ENCODE peak calls at places on chromosomes 3 and 15, in six cellular contexts. X is activated T-helper 1 cell treated with Interleukin-2 at 50 U/mL for 16 hours, O is fibroblast of the aortic adventitia, Z is NCI-H460, C is myocyte, W is HT1080. U is an unnamed sample.

GRCh38 chr3:101876142-101876541 is 26.8 kb downstream of the NFKBIZ start:
- DNase-seq in X (no peak), O (no peak), Z (no peak), C (no peak), W (no peak), U (no peak)

GRCh38 chr3:124157748-124158147 is 165.8 kb upstream of the ROPN1 start:
- DNase-seq in X (no peak), O (no peak), Z (no peak), C (no peak), W (no peak), U (no peak)

GRCh38 chr3:29185706-29186105 is 95.2 kb upstream of the RBMS3 start:
- DNase-seq in X (no peak), O (no peak), Z (no peak), C (peak; percentile 57), W (peak; percentile 14), U (no peak)

GRCh38 chr3:7309707-7310106 is 448.8 kb downstream of the GRM7 start:
- DNase-seq in X (no peak), O (peak; percentile 28), Z (no peak), C (no peak), W (peak; percentile 62), U (no peak)

GRCh38 chr15:68578960-68579935 is at the start of gene CORO2B:
- DNase-seq in X (no peak), O (peak; percentile 46), Z (no peak), C (peak; percentile 30), W (peak; percentile 52), U (no peak)

GRCh38 chr3:107992976-107993684 is 97.7 kb downstream of the CD47 start:
- DNase-seq in X (no peak), O (peak; percentile 53), Z (no peak), C (no peak), W (peak; percentile 43), U (no peak)

GRCh38 chr3:128041378-128041777 is 10.9 kb upstream of the SEC61A1 start:
- DNase-seq in X (no peak), O (no peak), Z (no peak), C (peak; percentile 45), W (no peak), U (no peak)

GRCh38 chr3:14633417-14633816 is 18.1 kb upstream of the CCDC174 start:
- DNase-seq in X (no peak), O (no peak), Z (no peak), C (no peak), W (no peak), U (no peak)

GRCh38 chr15:68594533-68595259 is 15.9 kb downstream of the CORO2B start:
- DNase-seq in X (no peak), O (no peak), Z (no peak), C (no peak), W (no peak), U (no peak)

GRCh38 chr3:195080571-195081141 is 190.3 kb downstream of the XXYLT1 start:
- DNase-seq in X (no peak), O (no peak), Z (no peak), C (peak; percentile 63), W (no peak), U (no peak)

GRCh38 chr3:23748398-23749110 is 57.2 kb upstream of the UBE2E1 start:
- DNase-seq in X (no peak), O (peak; percentile 79), Z (peak; percentile 43), C (peak; percentile 57), W (no peak), U (no peak)

GRCh38 chr3:144011251-144011799 is 39.7 kb downstream of the DIPK2A start:
- DNase-seq in X (no peak), O (peak; percentile 16), Z (no peak), C (no peak), W (no peak), U (no peak)